ENCODE peak calls at places on chromosomes 7 and 10, in six cellular contexts. One of them, this sample, is unnamed. For H3K27me3, the result is how much of the 10 kb centered on the place peaks cover.

GRCh38 chr10:62961951-62962523 is 145.9 kb upstream of the EGR2 start:
- DNase-seq in ascending aorta: no peak
- DNase-seq in left lung: no peak
- DNase-seq in HCT116: no peak
- DNase-seq in left ventricle myocardium inferior: no peak
- DNase-seq in adrenal gland: no peak
- DNase-seq in this sample: no peak

GRCh38 chr10:78856421-78856820 is 212.3 kb upstream of the ZMIZ1 start:
- DNase-seq in HCT116: no peak
- DNase-seq in left ventricle myocardium inferior: peak
- DNase-seq in ascending aorta: peak
- DNase-seq in adrenal gland: peak
- DNase-seq in left lung: no peak
- DNase-seq in this sample: peak

GRCh38 chr10:11913184-11913641 is 90.1 kb downstream of the PROSER2 start:
- DNase-seq in ascending aorta: no peak
- DNase-seq in HCT116: no peak
- DNase-seq in adrenal gland: peak
- DNase-seq in left ventricle myocardium inferior: no peak
- DNase-seq in left lung: no peak
- DNase-seq in this sample: no peak

GRCh38 chr7:44072364-44073231 is 7.2 kb upstream of the PGAM2 start:
- DNase-seq in adrenal gland: peak
- DNase-seq in ascending aorta: peak
- DNase-seq in left lung: peak
- DNase-seq in HCT116: peak
- DNase-seq in left ventricle myocardium inferior: peak
- DNase-seq in this sample: peak

GRCh38 chr10:43046288-43046991 is 30.4 kb upstream of the RET start:
- DNase-seq in ascending aorta: peak
- DNase-seq in left lung: peak
- DNase-seq in HCT116: no peak
- DNase-seq in adrenal gland: no peak
- DNase-seq in left ventricle myocardium inferior: peak
- DNase-seq in this sample: peak

GRCh38 chr7:81211617-81212016 is 292.8 kb upstream of the SEMA3C start:
- DNase-seq in ascending aorta: no peak
- DNase-seq in left lung: no peak
- DNase-seq in HCT116: no peak
- DNase-seq in adrenal gland: no peak
- DNase-seq in left ventricle myocardium inferior: no peak
- DNase-seq in this sample: no peak

GRCh38 chr10:21526952-21527633 is 1.6 kb upstream of the SKIDA1 start:
- DNase-seq in ascending aorta: peak
- DNase-seq in left lung: peak
- DNase-seq in HCT116: no peak
- DNase-seq in adrenal gland: peak
- DNase-seq in left ventricle myocardium inferior: peak
- DNase-seq in this sample: peak

GRCh38 chr10:123868058-123868995 is 23.3 kb downstream of the CPXM2 start:
- DNase-seq in left lung: no peak
- DNase-seq in left ventricle myocardium inferior: no peak
- DNase-seq in ascending aorta: peak
- DNase-seq in adrenal gland: peak
- DNase-seq in HCT116: no peak
- DNase-seq in this sample: no peak

GRCh38 chr10:31157125-31157983 is 125.7 kb upstream of the ZNF438 start:
- DNase-seq in left lung: peak
- DNase-seq in adrenal gland: peak
- DNase-seq in ascending aorta: peak
- DNase-seq in HCT116: no peak
- DNase-seq in left ventricle myocardium inferior: peak
- DNase-seq in this sample: peak

GRCh38 chr10:22684707-22685106 is 29.7 kb downstream of the PIP4K2A start:
- DNase-seq in left lung: no peak
- DNase-seq in left ventricle myocardium inferior: no peak
- DNase-seq in ascending aorta: no peak
- DNase-seq in HCT116: no peak
- DNase-seq in adrenal gland: no peak
- DNase-seq in this sample: no peak

GRCh38 chr7:50210706-50211115 is 93.8 kb upstream of the IKZF1 start:
- DNase-seq in ascending aorta: no peak
- DNase-seq in adrenal gland: no peak
- DNase-seq in left ventricle myocardium inferior: no peak
- DNase-seq in left lung: no peak
- DNase-seq in HCT116: no peak
- DNase-seq in this sample: no peak

GRCh38 chr10:10923029-10923668 is 94.5 kb upstream of the CELF2 start:
- DNase-seq in left lung: no peak
- DNase-seq in HCT116: no peak
- DNase-seq in left ventricle myocardium inferior: no peak
- DNase-seq in adrenal gland: no peak
- DNase-seq in ascending aorta: no peak
- DNase-seq in this sample: no peak

GRCh38 chr10:123784216-123784615 is 107.4 kb downstream of the CPXM2 start:
- DNase-seq in adrenal gland: peak
- DNase-seq in left lung: no peak
- DNase-seq in ascending aorta: peak
- DNase-seq in left ventricle myocardium inferior: no peak
- DNase-seq in HCT116: no peak
- DNase-seq in this sample: no peak

GRCh38 chr10:124935946-124936345 is 6.0 kb upstream of the ZRANB1 start:
- DNase-seq in left lung: no peak
- DNase-seq in left ventricle myocardium inferior: no peak
- DNase-seq in HCT116: no peak
- DNase-seq in ascending aorta: no peak
- DNase-seq in adrenal gland: no peak
- DNase-seq in this sample: no peak

GRCh38 chr7:150949564-150949963 is 28.6 kb downstream of the KCNH2 start:
- DNase-seq in left lung: no peak
- DNase-seq in HCT116: no peak
- DNase-seq in ascending aorta: no peak
- DNase-seq in left ventricle myocardium inferior: peak
- DNase-seq in adrenal gland: peak
- DNase-seq in this sample: no peak

GRCh38 chr10:6401562-6402348 is 178.3 kb downstream of the PRKCQ start:
- DNase-seq in ascending aorta: peak
- DNase-seq in left lung: no peak
- DNase-seq in adrenal gland: peak
- DNase-seq in left ventricle myocardium inferior: peak
- DNase-seq in HCT116: peak
- DNase-seq in this sample: peak

GRCh38 chr10:53690556-53691240 is 918.1 kb upstream of the MBL2 start:
- DNase-seq in HCT116: no peak
- DNase-seq in adrenal gland: no peak
- DNase-seq in ascending aorta: no peak
- DNase-seq in left ventricle myocardium inferior: no peak
- DNase-seq in left lung: no peak
- DNase-seq in this sample: no peak

GRCh38 chr7:76062254-76062653 is 14.3 kb downstream of the MDH2 start:
- DNase-seq in adrenal gland: no peak
- DNase-seq in ascending aorta: no peak
- DNase-seq in left lung: no peak
- DNase-seq in HCT116: no peak
- DNase-seq in left ventricle myocardium inferior: no peak
- DNase-seq in this sample: no peak

GRCh38 chr7:140691368-140692045 is 5.0 kb upstream of the NDUFB2 start:
- DNase-seq in left lung: no peak
- DNase-seq in left ventricle myocardium inferior: no peak
- DNase-seq in adrenal gland: no peak
- DNase-seq in ascending aorta: peak
- DNase-seq in HCT116: no peak
- DNase-seq in this sample: no peak

GRCh38 chr10:35890061-35890969 is 248.2 kb upstream of the FZD8 start:
- DNase-seq in HCT116: no peak
- DNase-seq in ascending aorta: no peak
- DNase-seq in left ventricle myocardium inferior: no peak
- DNase-seq in adrenal gland: no peak
- DNase-seq in left lung: no peak
- DNase-seq in this sample: no peak

GRCh38 chr7:68977709-68978108 is 620.6 kb upstream of the AUTS2 start:
- DNase-seq in left lung: no peak
- DNase-seq in left ventricle myocardium inferior: no peak
- DNase-seq in HCT116: no peak
- DNase-seq in adrenal gland: no peak
- DNase-seq in ascending aorta: no peak
- DNase-seq in this sample: no peak

GRCh38 chr10:79203014-79203675 is 134.4 kb downstream of the ZMIZ1 start:
- DNase-seq in left lung: peak
- DNase-seq in ascending aorta: no peak
- DNase-seq in HCT116: no peak
- DNase-seq in left ventricle myocardium inferior: no peak
- DNase-seq in adrenal gland: no peak
- DNase-seq in this sample: peak

GRCh38 chr10:95319239-95319638 is 28.4 kb upstream of the PDLIM1 start:
- DNase-seq in left ventricle myocardium inferior: no peak
- DNase-seq in HCT116: no peak
- DNase-seq in left lung: no peak
- DNase-seq in adrenal gland: no peak
- DNase-seq in ascending aorta: no peak
- DNase-seq in this sample: no peak

GRCh38 chr7:139022286-139022685 is 13.6 kb downstream of the ZC3HAV1L start:
- DNase-seq in HCT116: no peak
- DNase-seq in left lung: no peak
- DNase-seq in adrenal gland: no peak
- DNase-seq in ascending aorta: no peak
- DNase-seq in left ventricle myocardium inferior: no peak
- DNase-seq in this sample: no peak
- H3K27ac ChIP-seq in HCT116: no peak
- H3K27ac ChIP-seq in left lung: no peak
- H3K27ac ChIP-seq in adrenal gland: peak
- H3K27ac ChIP-seq in ascending aorta: no peak
- H3K27ac ChIP-seq in left ventricle myocardium inferior: no peak
- H3K27ac ChIP-seq in this sample: no peak

GRCh38 chr10:131981429-131982184 is at the start of gene BNIP3:
- DNase-seq in left ventricle myocardium inferior: peak
- DNase-seq in left lung: peak
- DNase-seq in ascending aorta: peak
- DNase-seq in HCT116: peak
- DNase-seq in adrenal gland: peak
- DNase-seq in this sample: peak

GRCh38 chr10:131979821-131980270 is 1.9 kb downstream of the BNIP3 start:
- DNase-seq in left lung: no peak
- DNase-seq in HCT116: no peak
- DNase-seq in ascending aorta: no peak
- DNase-seq in left ventricle myocardium inferior: peak
- DNase-seq in adrenal gland: no peak
- DNase-seq in this sample: peak

GRCh38 chr10:131979336-131979735 is 2.4 kb downstream of the BNIP3 start:
- DNase-seq in adrenal gland: no peak
- DNase-seq in ascending aorta: no peak
- DNase-seq in left lung: no peak
- DNase-seq in HCT116: no peak
- DNase-seq in left ventricle myocardium inferior: no peak
- DNase-seq in this sample: no peak

GRCh38 chr10:131980757-131981428 is 830 bp downstream of the BNIP3 start:
- DNase-seq in left ventricle myocardium inferior: no peak
- DNase-seq in left lung: no peak
- DNase-seq in adrenal gland: no peak
- DNase-seq in HCT116: no peak
- DNase-seq in ascending aorta: no peak
- DNase-seq in this sample: peak

DNA sequence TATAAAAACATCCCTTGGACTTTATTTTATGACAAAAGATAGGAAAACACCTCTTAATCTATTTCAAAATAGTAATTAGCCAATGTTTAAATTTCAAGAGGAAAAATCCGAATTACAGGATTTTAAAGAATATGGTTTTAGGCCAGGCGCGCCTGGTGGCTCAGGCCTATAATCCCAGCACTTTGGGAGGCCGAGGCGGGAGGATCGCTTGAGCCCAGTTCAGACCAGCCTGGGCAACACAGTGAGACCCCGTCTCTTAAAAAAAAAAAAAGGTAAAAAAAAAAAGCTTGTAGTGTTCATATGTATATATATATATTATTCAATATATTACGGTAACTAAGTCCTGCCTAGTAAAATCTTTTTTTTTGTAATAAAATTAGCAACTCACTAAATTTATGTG is 1.4 kb downstream of the BNIP3 start:
- DNase-seq in left ventricle myocardium inferior: no peak
- DNase-seq in ascending aorta: no peak
- DNase-seq in HCT116: no peak
- DNase-seq in adrenal gland: no peak
- DNase-seq in left lung: no peak
- DNase-seq in this sample: no peak
- H3K4me3 ChIP-seq in left ventricle myocardium inferior: peak
- H3K4me3 ChIP-seq in ascending aorta: peak
- H3K4me3 ChIP-seq in HCT116: peak
- H3K4me3 ChIP-seq in adrenal gland: no peak
- H3K4me3 ChIP-seq in left lung: no peak
- H3K4me3 ChIP-seq in this sample: peak

DNA sequence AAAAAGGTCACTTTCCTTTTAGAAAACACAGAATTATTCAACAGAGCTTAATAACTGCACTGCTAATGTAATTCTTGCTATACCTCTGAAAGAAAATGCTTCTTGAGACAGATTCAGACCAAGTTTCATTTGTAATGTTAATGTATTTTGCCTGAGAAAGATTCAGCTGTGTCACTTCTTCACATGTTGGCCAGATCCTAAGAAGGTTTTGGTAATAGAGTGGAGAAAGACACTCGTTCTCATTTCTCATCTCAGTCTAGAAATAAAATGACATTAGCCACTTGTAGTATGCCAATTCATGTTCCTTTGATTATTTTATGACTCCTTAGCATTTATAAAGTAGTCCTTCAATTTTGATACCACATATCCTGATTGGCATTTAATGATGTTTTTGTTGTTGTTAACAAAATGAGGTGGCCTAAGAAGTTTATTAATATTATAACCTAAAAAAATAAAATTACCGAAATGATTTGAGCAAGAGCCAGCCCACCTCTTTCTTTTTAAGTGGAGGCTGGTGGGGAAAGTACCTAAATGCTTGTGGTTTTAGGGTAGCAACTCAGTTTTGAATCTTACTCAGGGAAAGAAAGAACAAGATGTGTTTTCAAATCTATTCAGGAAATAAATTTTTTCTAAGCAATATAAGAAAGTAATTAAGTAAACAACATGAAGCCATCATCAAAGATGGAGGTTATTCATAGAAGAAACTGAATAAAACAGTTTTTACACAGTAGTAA is 16.4 kb upstream of the ELAPOR2 start:
- DNase-seq in ascending aorta: no peak
- DNase-seq in left lung: no peak
- DNase-seq in adrenal gland: no peak
- DNase-seq in left ventricle myocardium inferior: no peak
- DNase-seq in HCT116: no peak
- DNase-seq in this sample: no peak
- H3K27me3 ChIP-seq in ascending aorta: under half
- H3K27me3 ChIP-seq in left lung: under half
- H3K27me3 ChIP-seq in adrenal gland: under half
- H3K27me3 ChIP-seq in left ventricle myocardium inferior: under half
- H3K27me3 ChIP-seq in HCT116: under half
- H3K27me3 ChIP-seq in this sample: under half

DNA sequence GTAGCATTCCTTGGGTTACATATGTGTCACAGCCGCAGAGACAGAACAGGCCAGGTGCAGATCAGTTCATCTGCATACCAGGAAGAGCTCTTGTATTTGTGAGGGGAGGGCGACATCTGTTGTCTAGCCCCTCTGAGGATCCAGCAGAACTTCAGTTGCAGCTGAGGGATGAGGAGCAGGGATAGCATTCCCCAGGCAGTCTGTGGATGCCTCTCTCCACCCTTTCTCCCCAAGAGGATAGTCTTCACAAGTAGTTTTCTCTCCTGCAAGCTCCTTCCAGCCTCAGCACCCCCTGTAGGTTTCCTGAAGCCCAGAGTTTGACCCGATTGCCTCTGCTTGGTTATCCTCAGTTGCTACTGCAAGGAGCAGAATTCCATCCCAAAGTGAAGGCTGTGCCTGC is 2.6 kb downstream of the SCD start:
- DNase-seq in ascending aorta: no peak
- DNase-seq in adrenal gland: no peak
- DNase-seq in left ventricle myocardium inferior: no peak
- DNase-seq in HCT116: no peak
- DNase-seq in left lung: no peak
- DNase-seq in this sample: no peak
- H3K27ac ChIP-seq in ascending aorta: no peak
- H3K27ac ChIP-seq in adrenal gland: no peak
- H3K27ac ChIP-seq in left ventricle myocardium inferior: no peak
- H3K27ac ChIP-seq in HCT116: peak
- H3K27ac ChIP-seq in left lung: no peak
- H3K27ac ChIP-seq in this sample: no peak